ENCODE peak calls at places on chromosomes 13 and 19, in six cellular contexts. E, H, W, Q, P and A are unnamed samples. For H3K4me1, the result is how much of the 10 kb centered on the place peaks cover.

GRCh38 chr19:33350538-33351309 is 22.8 kb upstream of the CEBPG start:
- DNase-seq in E (no peak), W (no peak), P (no peak), Q (no peak), H (no peak), A (no peak)

GRCh38 chr19:31578326-31578725 is 229.1 kb upstream of the TSHZ3 start:
- DNase-seq in H (no peak), P (no peak), Q (no peak), E (no peak), W (no peak), A (no peak)

GRCh38 chr13:51999525-51999924 is 11.7 kb downstream of the ATP7B start:
- DNase-seq in H (no peak), P (no peak), W (no peak), Q (no peak), E (no peak), A (no peak)

GRCh38 chr19:35342430-35342829 is 5.3 kb upstream of the FFAR1 start:
- DNase-seq in Q (peak), H (no peak), W (no peak), P (no peak), E (no peak), A (no peak)

GRCh38 chr19:3723110-3723488 is 14.9 kb downstream of the TJP3 start:
- DNase-seq in E (no peak), P (no peak), Q (no peak), W (no peak), H (no peak), A (no peak)

GRCh38 chr13:44651209-44651608 is 75.1 kb upstream of the TSC22D1 start:
- DNase-seq in E (no peak), W (no peak), H (no peak), Q (no peak), P (no peak), A (no peak)

GRCh38 chr19:11260996-11261395 is 1.3 kb downstream of the DOCK6 start:
- DNase-seq in H (no peak), E (no peak), Q (no peak), P (no peak), W (no peak), A (no peak)

GRCh38 chr13:104318121-104318520 is 1251.9 kb upstream of the SLC10A2 start:
- DNase-seq in Q (no peak), H (no peak), P (peak), W (no peak), E (peak), A (no peak)

GRCh38 chr13:45137501-45137880 is 17.2 kb downstream of the GTF2F2 start:
- DNase-seq in E (no peak), H (no peak), Q (no peak), W (no peak), P (no peak), A (no peak)

GRCh38 chr13:76894401-76895110 is 8.4 kb upstream of the KCTD12 start:
- DNase-seq in Q (no peak), E (no peak), W (no peak), P (no peak), H (no peak), A (no peak)

GRCh38 chr13:40172878-40173277 is 493.6 kb downstream of the FOXO1 start:
- DNase-seq in W (no peak), H (no peak), Q (no peak), P (no peak), E (no peak), A (no peak)

GRCh38 chr19:50647879-50648615 is 1.2 kb upstream of the C19orf81 start:
- DNase-seq in P (no peak), E (no peak), Q (no peak), H (no peak), W (no peak), A (no peak)

GRCh38 chr13:29505950-29506349 is 89.5 kb downstream of the SLC7A1 start:
- DNase-seq in W (no peak), P (no peak), E (no peak), H (no peak), Q (no peak), A (no peak)

GRCh38 chr13:29509999-29510586 is 85.4 kb downstream of the SLC7A1 start:
- DNase-seq in Q (no peak), E (no peak), W (no peak), H (no peak), P (no peak), A (no peak)

GRCh38 chr13:29508874-29509249 is 86.6 kb downstream of the SLC7A1 start:
- DNase-seq in Q (no peak), W (no peak), E (no peak), P (no peak), H (no peak), A (no peak)

GRCh38 chr13:29507356-29507755 is 88.1 kb downstream of the SLC7A1 start:
- DNase-seq in P (no peak), W (no peak), E (no peak), Q (no peak), H (no peak), A (no peak)

DNA sequence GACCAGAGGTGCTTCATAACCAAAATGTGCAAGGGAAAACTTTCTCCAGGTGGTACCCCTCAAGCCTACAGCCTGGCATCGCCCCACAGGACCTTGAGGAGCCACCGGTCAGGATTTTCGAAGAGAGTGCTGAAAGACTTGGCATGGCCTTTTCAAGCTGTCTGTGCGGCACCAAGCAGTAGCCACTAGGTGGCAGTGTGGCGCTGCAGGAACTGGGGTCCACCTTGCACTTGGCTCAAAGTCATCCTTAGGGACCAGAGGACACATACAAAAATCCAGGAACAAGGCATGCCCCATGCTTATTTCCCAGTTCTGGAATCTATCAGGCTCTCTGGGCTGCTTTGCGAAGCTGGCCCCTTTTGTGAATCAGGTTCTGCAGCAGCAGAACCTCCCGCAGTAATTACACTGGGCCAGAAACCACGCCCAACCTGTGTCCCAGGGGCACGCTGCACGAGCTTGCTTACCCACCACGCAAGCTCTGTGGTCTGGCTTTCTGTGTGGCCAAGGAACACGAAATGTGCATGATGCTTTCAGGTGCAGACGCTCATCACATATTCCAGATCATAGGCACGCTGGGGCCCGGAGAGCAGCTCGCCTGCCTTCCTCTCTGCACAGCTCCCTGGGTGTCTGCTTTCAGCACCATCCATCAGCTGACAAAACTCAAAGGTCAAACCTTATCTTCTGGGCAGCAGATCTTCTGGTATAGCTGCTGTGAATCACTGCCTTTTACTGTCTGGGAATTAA is 87.2 kb downstream of the SLC7A1 start:
- DNase-seq in E (peak), W (peak), H (peak), Q (peak), P (peak), A (peak)
- H3K4me1 ChIP-seq in E (under half), W (under half), H (under half), Q (under half), P (under half), A (under half)

GRCh38 chr19:6464070-6464873 is at the start of gene CRB3:
- DNase-seq in P (peak), E (peak), H (peak), W (no peak), Q (peak), A (peak)
- H3K4me3 ChIP-seq in P (peak), E (peak), H (peak), W (peak), Q (peak), A (peak)

DNA sequence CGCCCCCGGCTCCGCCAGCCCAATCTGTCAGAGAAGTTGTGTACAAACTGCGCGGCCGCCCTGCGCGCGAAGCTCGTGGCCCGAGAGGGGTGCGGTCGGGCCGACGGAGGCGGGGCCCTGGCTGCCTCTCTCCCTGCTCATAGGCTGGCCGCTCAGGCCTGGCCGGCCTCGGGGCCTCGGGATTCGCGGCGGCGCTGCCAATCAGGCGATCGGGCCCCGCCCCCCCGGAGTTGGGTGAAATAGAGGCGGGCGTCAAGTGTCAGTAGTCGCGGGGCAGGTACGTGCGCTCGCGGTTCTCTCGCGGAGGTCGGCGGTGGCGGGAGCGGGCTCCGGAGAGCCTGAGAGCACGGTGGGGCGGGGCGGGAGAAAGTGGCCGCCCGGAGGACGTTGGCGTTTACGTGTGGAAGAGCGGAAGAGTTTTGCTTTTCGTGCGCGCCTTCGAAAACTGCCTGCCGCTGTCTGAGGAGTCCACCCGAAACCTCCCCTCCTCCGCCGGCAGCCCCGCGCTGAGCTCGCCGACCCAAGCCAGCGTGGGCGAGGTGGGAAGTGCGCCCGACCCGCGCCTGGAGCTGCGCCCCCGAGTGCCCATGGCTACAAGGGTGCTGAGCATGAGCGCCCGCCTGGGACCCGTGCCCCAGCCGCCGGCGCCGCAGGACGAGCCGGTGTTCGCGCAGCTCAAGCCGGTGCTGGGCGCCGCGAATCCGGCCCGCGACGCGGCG is at the start of gene KLF5:
- DNase-seq in W (peak), H (peak), E (peak), Q (peak), P (peak), A (peak)
- H3K27ac ChIP-seq in W (no peak), H (no peak), E (peak), Q (peak), P (no peak), A (peak)

GRCh38 chr19:42252365-42253244 is 2.3 kb downstream of the ERF start:
- DNase-seq in H (no peak), P (no peak), Q (peak), W (no peak), E (no peak), A (no peak)

GRCh38 chr19:42251572-42251990 is 3.3 kb downstream of the ERF start:
- DNase-seq in E (no peak), H (no peak), Q (no peak), W (no peak), P (no peak), A (no peak)

GRCh38 chr19:42254083-42254849 is 662 bp downstream of the ERF start:
- DNase-seq in P (peak), H (peak), W (peak), E (no peak), Q (peak), A (peak)

GRCh38 chr19:42254850-42255765 is at the start of gene ERF:
- DNase-seq in Q (peak), E (peak), H (peak), W (peak), P (peak), A (peak)

GRCh38 chr19:42253245-42254082 is 1.5 kb downstream of the ERF start:
- DNase-seq in E (no peak), W (peak), Q (peak), H (peak), P (peak), A (peak)
- H3K4me1 ChIP-seq in E (under half), W (under half), Q (under half), H (under half), P (under half), A (under half)

GRCh38 chr19:36819130-36819630 is 19.0 kb downstream of the ZNF790 start:
- DNase-seq in E (no peak), W (no peak), Q (no peak), P (no peak), H (no peak), A (no peak)
- H3K4me3 ChIP-seq in E (no peak), W (no peak), Q (peak), P (no peak), H (peak), A (peak)

DNA sequence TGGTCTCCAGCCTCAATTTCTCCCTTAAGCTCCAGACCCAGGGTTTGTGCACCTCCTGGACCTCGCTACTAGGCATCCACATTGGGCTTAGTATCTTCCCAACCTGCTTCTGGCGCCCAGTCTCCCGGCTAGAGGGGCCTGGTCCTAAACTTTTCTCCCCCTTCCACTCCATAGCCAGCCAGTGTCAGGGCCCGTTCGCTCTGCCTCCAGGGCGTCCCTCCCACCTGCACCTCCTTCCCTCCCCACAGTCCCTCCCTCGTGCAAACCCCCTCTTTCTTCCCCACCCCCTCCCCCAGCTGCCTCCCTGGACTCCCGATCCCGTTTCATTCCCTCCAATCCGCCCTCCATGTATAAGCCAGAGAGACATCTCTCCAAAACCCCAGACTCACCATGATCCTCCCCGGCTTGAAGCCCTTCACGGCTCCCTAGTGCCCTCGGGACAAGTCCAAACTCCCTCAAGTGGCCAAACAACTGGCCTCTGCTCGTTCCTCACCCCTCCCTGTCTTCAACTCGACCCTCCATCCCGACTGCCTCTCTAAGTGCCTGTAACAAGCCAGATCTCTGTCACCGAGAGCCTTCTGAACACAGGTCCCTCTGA is 1.0 kb upstream of the SAMD4B start:
- DNase-seq in P (peak), Q (peak), H (peak), E (no peak), W (no peak), A (no peak)
- H3K27ac ChIP-seq in P (no peak), Q (peak), H (peak), E (peak), W (peak), A (peak)

GRCh38 chr13:98274921-98275487 is 97.9 kb upstream of the RNF113B start:
- DNase-seq in W (no peak), E (no peak), Q (no peak), P (no peak), H (no peak), A (no peak)

GRCh38 chr13:98278068-98278619 is 101.1 kb upstream of the RNF113B start:
- DNase-seq in P (no peak), W (no peak), Q (no peak), H (no peak), E (no peak), A (no peak)

GRCh38 chr13:98273824-98274786 is 97.0 kb upstream of the RNF113B start:
- DNase-seq in W (no peak), P (peak), Q (no peak), E (no peak), H (no peak), A (no peak)

GRCh38 chr13:98275711-98276171 is 98.7 kb upstream of the RNF113B start:
- DNase-seq in Q (no peak), E (no peak), P (no peak), W (no peak), H (no peak), A (no peak)

GRCh38 chr13:98276486-98276885 is 99.4 kb upstream of the RNF113B start:
- DNase-seq in E (no peak), P (no peak), Q (no peak), W (no peak), H (no peak), A (no peak)
- H3K4me1 ChIP-seq in E (under half), P (half or more), Q (under half), W (under half), H (under half), A (under half)

GRCh38 chr13:107365466-107366215 is 797.7 kb upstream of the ARGLU1 start:
- DNase-seq in P (no peak), H (no peak), E (no peak), W (no peak), Q (no peak), A (no peak)
- H3K4me3 ChIP-seq in P (no peak), H (no peak), E (no peak), W (no peak), Q (no peak), A (no peak)

GRCh38 chr19:48685583-48685982 is 10.2 kb upstream of the FUT2 start:
- DNase-seq in W (no peak), H (no peak), E (no peak), P (no peak), Q (no peak), A (no peak)

GRCh38 chr19:48686103-48686502 is 9.7 kb upstream of the FUT2 start:
- DNase-seq in Q (no peak), E (no peak), H (no peak), P (no peak), W (no peak), A (no peak)

GRCh38 chr19:48680436-48681126 is 7.8 kb upstream of the NTN5 start:
- DNase-seq in Q (no peak), E (no peak), W (no peak), P (no peak), H (no peak), A (no peak)

GRCh38 chr19:48681127-48681470 is 8.3 kb upstream of the NTN5 start:
- DNase-seq in P (no peak), E (no peak), Q (no peak), H (no peak), W (no peak), A (no peak)

DNA sequence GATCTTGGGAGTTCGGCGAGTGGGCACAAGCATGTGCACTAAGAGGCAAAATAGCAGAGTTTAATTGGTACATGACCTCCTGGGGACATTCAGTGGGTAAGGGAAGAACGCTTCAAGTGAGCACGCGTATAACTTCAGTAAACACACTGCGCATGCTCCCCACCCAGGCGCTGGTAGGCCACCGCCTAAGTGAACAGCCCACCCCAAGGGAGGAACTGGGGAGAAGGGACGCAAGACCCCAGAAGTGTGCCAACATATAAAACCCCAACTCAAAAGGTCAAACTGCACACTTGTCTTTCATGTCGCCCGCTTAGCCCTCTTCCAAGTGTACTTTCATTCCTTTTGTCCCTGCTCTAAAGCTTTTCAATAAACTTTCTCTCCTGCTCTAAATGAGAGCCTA is 10.5 kb upstream of the NTN5 start:
- DNase-seq in E (no peak), H (no peak), P (no peak), W (no peak), Q (peak), A (no peak)
- H3K27ac ChIP-seq in E (no peak), H (no peak), P (no peak), W (no peak), Q (no peak), A (no peak)

GRCh38 chr13:97243915-97244820 is 22.0 kb downstream of the MBNL2 start:
- DNase-seq in H (no peak), W (no peak), Q (no peak), P (no peak), E (no peak), A (no peak)
- H3K4me1 ChIP-seq in H (under half), W (under half), Q (under half), P (under half), E (under half), A (under half)